ENCODE peak calls at places on chromosomes 1 and 21, in ten cellular contexts. I is A673, E is cardiac fibroblast, O is uterus, X is ascending aorta, C is colonic mucosa, Y is AG10803, A is AG04449, F is GM23338, S is fibroblast of mammary gland. P is an unnamed sample.

GRCh38 chr1:164296172-164296571 is 262.8 kb upstream of the PBX1 start:
- DNase-seq in O (peak), X (no peak), I (no peak), Y (no peak), C (no peak), E (no peak), F (no peak), A (no peak), S (no peak), P (no peak)

GRCh38 chr1:86616871-86617270 is 70.0 kb downstream of the CLCA4 start:
- DNase-seq in E (no peak), X (no peak), S (no peak), F (peak), I (no peak), A (no peak), C (peak), O (no peak), Y (no peak), P (no peak)

GRCh38 chr21:45277101-45278045 is 10.3 kb downstream of the POFUT2 start:
- DNase-seq in C (no peak), S (no peak), E (no peak), O (peak), Y (no peak), F (no peak), X (peak), I (no peak), A (no peak), P (peak)

GRCh38 chr1:3597599-3597964 is 13.7 kb downstream of the MEGF6 start:
- DNase-seq in I (no peak), X (no peak), C (no peak), S (no peak), A (no peak), O (no peak), F (peak), Y (no peak), E (no peak), P (no peak)

GRCh38 chr1:166079276-166079675 is 87.5 kb downstream of the FAM78B start:
- DNase-seq in O (no peak), A (no peak), E (no peak), X (no peak), Y (no peak), I (no peak), S (no peak), C (no peak), F (no peak), P (no peak)

GRCh38 chr1:36446261-36446660 is 4.0 kb downstream of the OSCP1 start:
- DNase-seq in A (no peak), S (no peak), I (peak), Y (no peak), X (no peak), O (no peak), C (no peak), E (no peak), F (peak), P (no peak)

GRCh38 chr1:152347116-152347728 is 12.6 kb downstream of the FLG2 start:
- DNase-seq in Y (peak), X (no peak), E (peak), A (no peak), O (no peak), I (peak), C (peak), F (peak), S (peak), P (no peak)

GRCh38 chr1:210328746-210329488 is at the start of gene HHAT:
- DNase-seq in O (peak), X (peak), S (peak), E (peak), I (peak), C (peak), Y (peak), F (peak), A (no peak), P (peak)

GRCh38 chr1:60970081-60970509 is 112.3 kb upstream of the NFIA start:
- DNase-seq in S (peak), C (no peak), I (peak), E (peak), Y (peak), X (no peak), F (peak), O (no peak), A (no peak), P (no peak)

GRCh38 chr1:43308635-43309580 is 8.1 kb downstream of the TIE1 start:
- DNase-seq in C (no peak), X (no peak), E (no peak), F (no peak), A (no peak), I (no peak), Y (no peak), O (no peak), S (no peak), P (peak)

GRCh38 chr1:113758631-113759340 is 500 bp downstream of the PHTF1 start:
- DNase-seq in Y (peak), X (peak), E (peak), A (no peak), C (peak), O (peak), I (peak), F (peak), S (peak), P (peak)

GRCh38 chr1:10561497-10561896 is 86.7 kb downstream of the PEX14 start:
- DNase-seq in S (peak), E (peak), F (no peak), X (no peak), I (no peak), Y (peak), A (no peak), O (no peak), C (no peak), P (no peak)

GRCh38 chr1:116064616-116065015 is 46.6 kb upstream of the MAB21L3 start:
- DNase-seq in C (no peak), X (no peak), A (no peak), O (no peak), I (peak), S (peak), F (no peak), Y (peak), E (peak), P (no peak)

GRCh38 chr1:110380667-110381283 is 10.1 kb downstream of the SLC16A4 start:
- DNase-seq in C (no peak), Y (peak), A (peak), X (no peak), F (no peak), O (no peak), I (peak), E (peak), S (peak), P (no peak)

GRCh38 chr1:43241352-43241953 is 28.3 kb upstream of the TMEM125 start:
- DNase-seq in E (peak), I (no peak), Y (peak), X (peak), O (no peak), C (no peak), F (no peak), A (no peak), S (peak), P (no peak)

GRCh38 chr1:69315823-69316222 is 251.9 kb upstream of the LRRC7 start:
- DNase-seq in O (no peak), Y (no peak), I (no peak), F (no peak), A (no peak), S (no peak), E (no peak), C (no peak), X (no peak), P (no peak)

GRCh38 chr1:210591214-210591613 is 262.5 kb downstream of the HHAT start:
- DNase-seq in O (no peak), S (no peak), Y (no peak), E (no peak), X (no peak), F (no peak), C (no peak), A (no peak), I (no peak), P (no peak)

GRCh38 chr1:210132582-210132981 is 100.0 kb upstream of the SERTAD4 start:
- DNase-seq in C (no peak), X (no peak), A (no peak), S (peak), O (no peak), E (peak), I (peak), F (peak), Y (peak), P (no peak)

GRCh38 chr21:43600642-43601397 is 58.5 kb downstream of the HSF2BP start:
- DNase-seq in C (no peak), A (peak), F (no peak), S (peak), Y (peak), E (peak), I (no peak), O (no peak), X (no peak), P (no peak)

GRCh38 chr1:160109686-160110085 is 5.9 kb upstream of the ATP1A2 start:
- DNase-seq in S (no peak), F (no peak), A (no peak), C (no peak), O (no peak), Y (no peak), E (no peak), X (no peak), I (no peak), P (no peak)

GRCh38 chr1:223780318-223780717 is 65.4 kb downstream of the TP53BP2 start:
- DNase-seq in X (no peak), E (no peak), I (no peak), Y (no peak), O (no peak), A (no peak), C (peak), F (no peak), S (no peak), P (no peak)

GRCh38 chr1:164617607-164618564 is 58.9 kb downstream of the PBX1 start:
- DNase-seq in X (no peak), Y (no peak), I (peak), E (no peak), S (peak), C (peak), F (peak), O (no peak), A (no peak), P (no peak)

GRCh38 chr1:179921981-179922380 is 32.6 kb upstream of the CEP350 start:
- DNase-seq in E (no peak), O (no peak), C (no peak), A (no peak), S (peak), I (no peak), Y (no peak), F (peak), X (no peak), P (no peak)

GRCh38 chr1:152879559-152880198 is 1.6 kb downstream of the SMCP start:
- DNase-seq in O (no peak), E (no peak), I (no peak), Y (no peak), S (no peak), F (no peak), A (no peak), C (no peak), X (no peak), P (no peak)

GRCh38 chr1:185644531-185644930 is 89.7 kb upstream of the HMCN1 start:
- DNase-seq in X (no peak), Y (no peak), S (peak), A (no peak), O (no peak), E (no peak), F (no peak), C (no peak), I (no peak), P (no peak)

GRCh38 chr1:224054611-224055010 is 59.3 kb upstream of the FBXO28 start:
- DNase-seq in F (no peak), E (no peak), S (peak), C (no peak), O (no peak), A (no peak), I (peak), X (no peak), Y (peak), P (no peak)

GRCh38 chr1:176745945-176746344 is 283.0 kb downstream of the PAPPA2 start:
- DNase-seq in C (no peak), S (peak), A (no peak), I (peak), E (peak), Y (peak), O (no peak), X (no peak), F (peak), P (no peak)

GRCh38 chr1:198681247-198681646 is 42.4 kb downstream of the PTPRC start:
- DNase-seq in E (peak), X (no peak), O (no peak), Y (no peak), C (no peak), F (no peak), I (peak), A (no peak), S (no peak), P (no peak)

GRCh38 chr1:228936881-228937280 is 201.6 kb downstream of the RHOU start:
- DNase-seq in F (no peak), O (no peak), C (no peak), S (no peak), X (no peak), Y (no peak), E (no peak), A (no peak), I (no peak), P (no peak)

GRCh38 chr1:22452401-22452963 is 831 bp downstream of the ZBTB40 start:
- DNase-seq in X (no peak), C (no peak), S (peak), A (no peak), I (peak), F (no peak), E (peak), Y (peak), O (peak), P (no peak)

GRCh38 chr1:187474266-187474665 is 645.5 kb downstream of the PLA2G4A start:
- DNase-seq in C (no peak), I (no peak), X (no peak), S (peak), F (no peak), O (no peak), Y (peak), E (peak), A (no peak), P (no peak)

GRCh38 chr1:167455786-167456446 is 62.4 kb downstream of the CD247 start:
- DNase-seq in O (no peak), F (peak), E (peak), C (no peak), A (no peak), I (peak), X (no peak), S (no peak), Y (no peak), P (peak)

GRCh38 chr1:6003568-6004411 is 11.6 kb upstream of the NPHP4 start:
- DNase-seq in C (no peak), S (no peak), E (no peak), X (no peak), A (no peak), I (peak), F (no peak), O (no peak), Y (no peak), P (peak)

GRCh38 chr1:212606042-212606733 is 2.4 kb upstream of the ATF3 start:
- DNase-seq in Y (no peak), X (no peak), E (no peak), A (no peak), I (peak), O (no peak), S (no peak), C (no peak), F (no peak), P (no peak)

GRCh38 chr1:201539561-201540404 is 856 bp downstream of the NAV1 start:
- DNase-seq in S (peak), Y (peak), C (no peak), O (peak), F (peak), A (no peak), E (no peak), I (peak), X (peak), P (no peak)

GRCh38 chr1:201537028-201537427 is 1.9 kb upstream of the NAV1 start:
- DNase-seq in S (no peak), A (no peak), Y (no peak), I (no peak), C (no peak), O (no peak), E (no peak), X (no peak), F (no peak), P (no peak)

GRCh38 chr1:201537467-201537866 is 1.5 kb upstream of the NAV1 start:
- DNase-seq in O (no peak), C (no peak), E (no peak), X (no peak), S (no peak), F (no peak), I (no peak), Y (no peak), A (no peak), P (no peak)

GRCh38 chr1:201537966-201538617 is 835 bp upstream of the NAV1 start:
- DNase-seq in F (peak), C (no peak), Y (peak), O (no peak), I (peak), A (no peak), E (no peak), X (no peak), S (peak), P (no peak)

GRCh38 chr1:201538618-201539551 is at the start of gene NAV1:
- DNase-seq in C (peak), S (peak), F (peak), O (peak), I (peak), A (no peak), X (peak), Y (peak), E (peak), P (peak)
- H3K4me3 ChIP-seq in C (peak), S (peak), F (peak), O (peak), I (peak), A (peak), X (peak), Y (peak), E (peak), P (peak)

DNA sequence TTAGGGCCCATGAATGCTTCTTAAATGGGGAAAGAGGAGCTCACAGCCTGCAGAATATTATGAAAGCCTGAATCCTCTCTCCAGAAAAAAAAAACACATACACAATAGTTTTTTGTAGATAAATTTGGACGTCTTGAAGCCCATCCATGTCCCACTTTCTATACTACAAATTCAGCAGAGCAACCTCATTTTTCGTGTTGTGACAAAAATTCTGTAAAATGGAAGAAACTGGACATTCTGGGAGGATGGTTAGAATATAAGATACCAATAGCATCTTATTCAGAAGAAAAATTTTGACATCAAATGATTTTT is 102.1 kb downstream of the ZNF281 start:
- DNase-seq in I (no peak), X (no peak), S (no peak), A (no peak), E (no peak), F (no peak), Y (no peak), O (no peak), C (no peak), P (no peak)
- TF ChIP-seq CTCF in I (no peak), X (no peak), S (no peak), A (no peak), E (no peak), F (no peak), Y (no peak), O (no peak), C (no peak), P (peak)

DNA sequence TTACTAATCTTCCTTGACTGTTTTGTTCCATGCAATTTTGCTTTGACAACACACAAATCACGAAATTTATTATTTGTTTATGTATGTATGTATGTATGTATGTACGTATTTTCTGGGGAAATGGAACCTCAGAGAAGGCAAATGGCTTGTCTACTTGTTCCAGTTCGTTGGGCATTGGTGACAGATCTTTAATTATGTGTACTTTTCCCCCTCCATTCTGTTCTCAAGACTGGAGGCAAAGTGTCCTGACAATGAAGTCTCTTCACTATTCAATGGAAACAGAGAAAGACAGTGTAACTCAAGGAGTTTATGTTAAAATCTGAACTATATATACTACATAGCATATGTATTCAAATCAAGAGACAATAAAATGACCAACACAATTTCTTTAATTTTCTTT is 245.7 kb upstream of the PTBP2 start:
- DNase-seq in F (no peak), I (no peak), O (no peak), Y (no peak), X (no peak), C (no peak), E (no peak), A (no peak), S (no peak), P (no peak)
- H3K4me3 ChIP-seq in F (no peak), I (no peak), O (no peak), Y (no peak), X (no peak), C (no peak), E (no peak), A (no peak), S (no peak), P (no peak)

GRCh38 chr1:7460807-7461206 is 310.3 kb upstream of the VAMP3 start:
- DNase-seq in A (no peak), I (no peak), E (no peak), O (no peak), F (no peak), Y (no peak), S (no peak), C (no peak), X (no peak), P (no peak)
- TF ChIP-seq CTCF in A (no peak), I (no peak), E (no peak), O (no peak), F (no peak), Y (no peak), S (no peak), C (no peak), X (no peak), P (no peak)

DNA sequence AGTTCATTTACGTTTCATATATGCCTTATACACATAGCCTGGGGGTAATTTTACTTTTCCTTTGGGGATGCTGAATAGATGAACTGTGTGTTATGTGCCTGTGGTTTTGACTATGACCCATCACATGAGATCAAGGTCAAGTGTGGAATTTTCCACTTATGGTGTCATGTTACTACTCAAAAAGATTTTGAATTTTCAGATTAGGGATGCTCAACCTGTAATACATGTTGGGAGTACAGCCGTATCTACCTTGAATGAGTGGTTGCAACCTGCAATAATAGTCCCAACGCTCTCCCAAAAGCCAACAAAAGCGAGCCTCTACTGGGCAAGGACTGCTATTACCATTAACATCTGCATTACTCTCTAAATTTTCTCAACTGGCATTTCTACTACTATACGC is 68.5 kb upstream of the SDC3 start:
- DNase-seq in E (peak), F (peak), X (no peak), I (peak), O (no peak), C (no peak), S (peak), Y (peak), A (no peak), P (no peak)
- H3K4me3 ChIP-seq in E (no peak), F (no peak), X (no peak), I (no peak), O (no peak), C (no peak), S (no peak), Y (no peak), A (no peak), P (no peak)

GRCh38 chr1:23743287-23744052 is at the start of gene ELOA:
- DNase-seq in Y (peak), O (peak), X (peak), C (peak), A (no peak), E (peak), I (peak), S (peak), F (peak), P (peak)

GRCh38 chr1:23741609-23742008 is 1.7 kb upstream of the ELOA start:
- DNase-seq in I (no peak), O (no peak), E (no peak), X (no peak), A (no peak), Y (peak), F (no peak), S (no peak), C (no peak), P (no peak)

GRCh38 chr1:23742670-23743286 is 493 bp upstream of the ELOA start:
- DNase-seq in I (peak), Y (peak), E (peak), O (no peak), S (no peak), X (no peak), C (peak), F (peak), A (no peak), P (no peak)

GRCh38 chr1:23747947-23748346 is 4.7 kb downstream of the ELOA start:
- DNase-seq in E (no peak), X (no peak), F (no peak), C (no peak), O (no peak), S (no peak), A (no peak), I (no peak), Y (no peak), P (no peak)

GRCh38 chr1:23745515-23745914 is 2.2 kb downstream of the ELOA start:
- DNase-seq in Y (peak), E (peak), O (no peak), S (peak), I (peak), C (no peak), X (no peak), F (peak), A (no peak), P (no peak)
- TF ChIP-seq CTCF in Y (peak), E (peak), O (no peak), S (peak), I (peak), C (peak), X (no peak), F (peak), A (peak), P (no peak)

P was measured in left lung.